ENCODE peak calls at places on chromosomes 5 and 9, in eight cellular contexts. One of them, this sample, is unnamed.
A peak's percentile ranks its signal among the peaks of the same experiment; 100 is the strongest.

GRCh38 chr5:125470503-125470902 is 724.1 kb upstream of the ZNF608 start:
- DNase-seq in OCI-LY7: no peak
- DNase-seq in retinal pigment epithelial cell: no peak
- DNase-seq in body of pancreas: no peak
- DNase-seq in GM12865: no peak
- DNase-seq in osteoblast: no peak
- DNase-seq in fibroblast of pulmonary artery: no peak
- DNase-seq in colonic mucosa: no peak
- DNase-seq in this sample: no peak

GRCh38 chr9:5459289-5459829 is 9.0 kb downstream of the CD274 start:
- DNase-seq in fibroblast of pulmonary artery: peak; percentile 44
- DNase-seq in osteoblast: no peak
- DNase-seq in OCI-LY7: no peak
- DNase-seq in body of pancreas: no peak
- DNase-seq in colonic mucosa: no peak
- DNase-seq in retinal pigment epithelial cell: no peak
- DNase-seq in GM12865: peak; percentile 82
- DNase-seq in this sample: no peak

GRCh38 chr9:124008307-124008854 is 3.2 kb upstream of the LHX2 start:
- DNase-seq in colonic mucosa: no peak
- DNase-seq in fibroblast of pulmonary artery: no peak
- DNase-seq in body of pancreas: no peak
- DNase-seq in GM12865: no peak
- DNase-seq in osteoblast: peak; percentile 62
- DNase-seq in OCI-LY7: no peak
- DNase-seq in retinal pigment epithelial cell: no peak
- DNase-seq in this sample: peak; percentile 36

GRCh38 chr5:69083412-69083811 is 10.4 kb upstream of the SLC30A5 start:
- DNase-seq in body of pancreas: peak; percentile 66
- DNase-seq in retinal pigment epithelial cell: no peak
- DNase-seq in GM12865: no peak
- DNase-seq in OCI-LY7: no peak
- DNase-seq in osteoblast: no peak
- DNase-seq in colonic mucosa: peak; percentile 73
- DNase-seq in fibroblast of pulmonary artery: peak; percentile 21
- DNase-seq in this sample: no peak

GRCh38 chr5:146388418-146388817 is 49.8 kb downstream of the POU4F3 start:
- DNase-seq in colonic mucosa: no peak
- DNase-seq in retinal pigment epithelial cell: peak; percentile 46
- DNase-seq in osteoblast: no peak
- DNase-seq in body of pancreas: no peak
- DNase-seq in OCI-LY7: no peak
- DNase-seq in fibroblast of pulmonary artery: peak; percentile 20
- DNase-seq in GM12865: no peak
- DNase-seq in this sample: no peak

GRCh38 chr9:133897675-133898074 is 94.4 kb downstream of the VAV2 start:
- DNase-seq in colonic mucosa: no peak
- DNase-seq in GM12865: no peak
- DNase-seq in retinal pigment epithelial cell: no peak
- DNase-seq in OCI-LY7: no peak
- DNase-seq in fibroblast of pulmonary artery: no peak
- DNase-seq in body of pancreas: no peak
- DNase-seq in osteoblast: no peak
- DNase-seq in this sample: no peak

GRCh38 chr5:72015103-72015548 is 92.1 kb upstream of the MAP1B start:
- DNase-seq in OCI-LY7: no peak
- DNase-seq in fibroblast of pulmonary artery: peak; percentile 99
- DNase-seq in GM12865: peak; percentile 29
- DNase-seq in body of pancreas: peak; percentile 48
- DNase-seq in osteoblast: peak; percentile 85
- DNase-seq in colonic mucosa: peak; percentile 20
- DNase-seq in retinal pigment epithelial cell: no peak
- DNase-seq in this sample: no peak

GRCh38 chr9:97575673-97576048 is 57.5 kb downstream of the TSTD2 start:
- DNase-seq in retinal pigment epithelial cell: no peak
- DNase-seq in GM12865: no peak
- DNase-seq in osteoblast: no peak
- DNase-seq in OCI-LY7: no peak
- DNase-seq in colonic mucosa: no peak
- DNase-seq in fibroblast of pulmonary artery: no peak
- DNase-seq in body of pancreas: no peak
- DNase-seq in this sample: no peak

GRCh38 chr5:167513383-167513782 is 778.1 kb upstream of the WWC1 start:
- DNase-seq in GM12865: no peak
- DNase-seq in body of pancreas: no peak
- DNase-seq in retinal pigment epithelial cell: no peak
- DNase-seq in osteoblast: no peak
- DNase-seq in colonic mucosa: no peak
- DNase-seq in fibroblast of pulmonary artery: no peak
- DNase-seq in OCI-LY7: no peak
- DNase-seq in this sample: no peak

GRCh38 chr9:131487621-131488031 is 15.1 kb upstream of the POMT1 start:
- DNase-seq in fibroblast of pulmonary artery: no peak
- DNase-seq in osteoblast: peak; percentile 79
- DNase-seq in OCI-LY7: no peak
- DNase-seq in colonic mucosa: no peak
- DNase-seq in retinal pigment epithelial cell: no peak
- DNase-seq in body of pancreas: no peak
- DNase-seq in GM12865: no peak
- DNase-seq in this sample: no peak

GRCh38 chr5:158431369-158432029 is 572.6 kb upstream of the CLINT1 start:
- DNase-seq in fibroblast of pulmonary artery: peak; percentile 34
- DNase-seq in colonic mucosa: peak; percentile 21
- DNase-seq in osteoblast: no peak
- DNase-seq in OCI-LY7: peak; percentile 76
- DNase-seq in GM12865: peak; percentile 44
- DNase-seq in body of pancreas: no peak
- DNase-seq in retinal pigment epithelial cell: no peak
- DNase-seq in this sample: no peak

GRCh38 chr9:133182151-133182550 is 18.4 kb upstream of the GBGT1 start:
- DNase-seq in colonic mucosa: no peak
- DNase-seq in osteoblast: peak; percentile 67
- DNase-seq in GM12865: no peak
- DNase-seq in OCI-LY7: no peak
- DNase-seq in body of pancreas: no peak
- DNase-seq in retinal pigment epithelial cell: no peak
- DNase-seq in fibroblast of pulmonary artery: no peak
- DNase-seq in this sample: no peak

GRCh38 chr9:113886471-113886870 is 10.4 kb downstream of the ZNF618 start:
- DNase-seq in colonic mucosa: no peak
- DNase-seq in retinal pigment epithelial cell: no peak
- DNase-seq in GM12865: no peak
- DNase-seq in fibroblast of pulmonary artery: no peak
- DNase-seq in OCI-LY7: no peak
- DNase-seq in osteoblast: no peak
- DNase-seq in body of pancreas: no peak
- DNase-seq in this sample: no peak

GRCh38 chr9:127311239-127311741 is 46.7 kb downstream of the GARNL3 start:
- DNase-seq in OCI-LY7: peak; percentile 11
- DNase-seq in body of pancreas: peak; percentile 77
- DNase-seq in osteoblast: no peak
- DNase-seq in fibroblast of pulmonary artery: peak; percentile 64
- DNase-seq in GM12865: peak; percentile 36
- DNase-seq in retinal pigment epithelial cell: peak; percentile 85
- DNase-seq in colonic mucosa: peak; percentile 64
- DNase-seq in this sample: peak; percentile 17

GRCh38 chr9:124306098-124306735 is 48.5 kb downstream of the NEK6 start:
- DNase-seq in GM12865: no peak
- DNase-seq in colonic mucosa: no peak
- DNase-seq in fibroblast of pulmonary artery: peak; percentile 88
- DNase-seq in osteoblast: peak; percentile 98
- DNase-seq in body of pancreas: no peak
- DNase-seq in retinal pigment epithelial cell: peak; percentile 88
- DNase-seq in OCI-LY7: no peak
- DNase-seq in this sample: no peak

GRCh38 chr9:13267743-13268142 is 11.7 kb downstream of the MPDZ start:
- DNase-seq in osteoblast: peak; percentile 45
- DNase-seq in retinal pigment epithelial cell: no peak
- DNase-seq in OCI-LY7: no peak
- DNase-seq in GM12865: no peak
- DNase-seq in colonic mucosa: no peak
- DNase-seq in fibroblast of pulmonary artery: peak; percentile 96
- DNase-seq in body of pancreas: no peak
- DNase-seq in this sample: no peak

GRCh38 chr5:69493235-69493925 is 790 bp downstream of the OCLN start:
- DNase-seq in OCI-LY7: no peak
- DNase-seq in body of pancreas: peak; percentile 60
- DNase-seq in colonic mucosa: peak; percentile 71
- DNase-seq in fibroblast of pulmonary artery: no peak
- DNase-seq in osteoblast: peak; percentile 91
- DNase-seq in retinal pigment epithelial cell: no peak
- DNase-seq in GM12865: peak; percentile 81
- DNase-seq in this sample: peak; percentile 38

DNA sequence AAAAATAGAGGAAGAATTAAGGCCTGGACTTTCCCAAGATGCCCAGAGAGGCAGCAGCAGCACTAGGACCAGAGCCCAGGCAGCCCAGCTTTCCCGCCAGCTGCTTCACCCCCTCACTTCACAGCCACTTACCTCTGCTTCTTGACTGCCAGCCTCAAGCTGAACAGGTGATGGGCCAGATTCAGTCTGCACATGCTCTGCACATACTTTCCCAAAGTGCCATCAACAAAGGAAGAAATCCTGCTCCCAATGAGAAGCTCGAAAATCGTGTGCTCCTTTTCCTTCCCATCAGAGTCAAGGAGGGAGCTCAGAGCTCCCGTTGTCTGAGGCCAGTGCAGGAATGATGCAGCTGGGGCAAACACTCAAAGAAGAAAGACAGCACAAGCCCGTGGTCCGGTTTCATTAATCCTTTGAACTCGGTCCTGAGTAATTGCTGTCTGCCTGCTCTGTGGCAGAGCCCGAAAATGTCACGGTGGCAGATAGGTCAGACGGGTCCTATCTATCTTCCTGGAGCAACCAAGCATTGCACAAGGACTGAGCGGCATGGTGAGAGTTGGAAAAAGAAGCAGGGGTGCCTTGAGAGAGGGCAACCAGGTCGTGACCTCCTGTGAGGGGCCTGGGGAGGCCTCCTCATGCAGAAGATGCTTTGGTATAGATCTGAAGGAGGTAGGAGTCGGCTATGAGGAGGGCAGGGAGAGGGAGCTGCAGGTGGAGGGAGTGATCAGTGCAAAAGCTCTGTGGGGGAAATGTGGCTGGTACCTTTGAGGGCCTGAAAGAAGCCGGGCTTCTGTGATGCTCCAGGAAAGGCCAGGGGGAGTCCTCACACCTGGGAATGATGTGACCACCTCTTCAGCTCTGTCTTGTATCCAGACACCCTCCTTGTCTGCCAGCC is 3.8 kb upstream of the SLC25A48 start:
- DNase-seq in retinal pigment epithelial cell: no peak
- DNase-seq in colonic mucosa: no peak
- DNase-seq in GM12865: no peak
- DNase-seq in body of pancreas: no peak
- DNase-seq in osteoblast: peak; percentile 18
- DNase-seq in OCI-LY7: no peak
- DNase-seq in fibroblast of pulmonary artery: no peak
- DNase-seq in this sample: no peak
- TF ChIP-seq CTCF in retinal pigment epithelial cell: no peak
- TF ChIP-seq CTCF in colonic mucosa: no peak
- TF ChIP-seq CTCF in GM12865: no peak
- TF ChIP-seq CTCF in body of pancreas: no peak
- TF ChIP-seq CTCF in osteoblast: peak; percentile 2
- TF ChIP-seq CTCF in OCI-LY7: peak; percentile 41
- TF ChIP-seq CTCF in fibroblast of pulmonary artery: no peak
- TF ChIP-seq CTCF in this sample: peak; percentile 28

DNA sequence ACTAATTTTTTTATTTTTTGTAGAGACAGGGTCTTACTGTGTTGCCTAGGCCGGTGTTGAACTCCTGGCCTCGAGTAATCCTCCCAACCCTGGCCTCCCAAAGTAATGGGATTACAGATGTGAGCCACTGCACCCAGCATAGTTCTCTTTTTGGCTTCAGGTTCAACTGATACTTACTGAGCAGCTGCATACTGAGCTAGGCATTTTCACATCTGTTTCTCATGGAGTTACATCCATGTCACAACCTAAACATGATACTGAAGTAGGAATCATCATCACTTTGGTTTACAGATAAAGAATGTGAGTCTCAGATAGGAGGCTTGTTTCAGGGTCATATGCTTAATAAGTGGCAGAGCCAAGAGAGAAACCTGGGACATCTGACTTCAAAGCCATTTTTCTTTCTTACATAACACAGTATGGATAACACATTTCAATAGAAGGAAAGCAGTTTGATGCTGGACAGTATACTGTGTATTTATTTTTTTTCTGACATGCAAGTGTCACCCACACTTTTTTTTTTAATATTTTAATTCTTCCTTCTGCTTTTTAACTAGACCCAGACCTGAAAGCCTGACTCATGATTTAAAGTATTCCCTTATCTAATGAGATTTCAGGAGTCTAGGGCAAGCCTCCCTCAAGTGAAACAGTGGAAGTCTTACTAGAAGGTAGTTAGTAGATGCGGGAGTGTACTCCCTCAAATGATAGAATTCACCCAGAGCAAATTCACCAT is 90.8 kb downstream of the HACD4 start:
- DNase-seq in retinal pigment epithelial cell: no peak
- DNase-seq in fibroblast of pulmonary artery: no peak
- DNase-seq in body of pancreas: no peak
- DNase-seq in colonic mucosa: no peak
- DNase-seq in OCI-LY7: no peak
- DNase-seq in osteoblast: peak; percentile 8
- DNase-seq in GM12865: no peak
- DNase-seq in this sample: no peak
- TF ChIP-seq CTCF in retinal pigment epithelial cell: no peak
- TF ChIP-seq CTCF in fibroblast of pulmonary artery: no peak
- TF ChIP-seq CTCF in body of pancreas: no peak
- TF ChIP-seq CTCF in colonic mucosa: no peak
- TF ChIP-seq CTCF in OCI-LY7: no peak
- TF ChIP-seq CTCF in osteoblast: no peak
- TF ChIP-seq CTCF in GM12865: no peak
- TF ChIP-seq CTCF in this sample: no peak

DNA sequence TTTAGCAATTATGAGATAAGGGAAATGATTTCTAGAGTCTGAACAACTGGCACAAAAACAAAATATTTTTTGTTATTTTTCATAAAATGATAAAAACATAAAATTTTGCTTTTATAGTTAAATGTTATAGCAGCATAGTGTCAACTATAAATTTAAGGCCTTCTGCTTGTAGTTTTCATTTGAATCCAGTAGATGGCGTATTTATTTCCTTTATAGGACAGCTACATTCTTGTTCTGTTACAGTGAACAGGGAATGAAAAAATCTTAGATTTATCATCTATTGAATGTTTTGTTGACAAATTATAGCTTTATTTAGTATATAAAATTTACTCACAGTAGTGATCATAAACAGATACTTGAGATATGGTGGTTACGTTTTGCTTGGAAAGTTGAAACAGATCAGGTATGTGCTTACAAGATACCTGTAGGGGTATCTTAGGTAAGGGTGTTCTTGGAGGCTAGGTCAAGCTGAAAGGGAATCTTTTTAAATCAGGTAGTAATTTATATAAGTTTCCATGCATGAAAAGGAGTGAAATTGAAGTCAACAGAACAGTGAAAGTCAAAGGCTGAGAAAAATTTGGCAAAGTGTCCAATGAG is 239.3 kb upstream of the GRIN3A start:
- DNase-seq in osteoblast: no peak
- DNase-seq in fibroblast of pulmonary artery: peak; percentile 41
- DNase-seq in retinal pigment epithelial cell: no peak
- DNase-seq in GM12865: peak; percentile 15
- DNase-seq in body of pancreas: no peak
- DNase-seq in colonic mucosa: no peak
- DNase-seq in OCI-LY7: peak; percentile 28
- DNase-seq in this sample: no peak
- TF ChIP-seq CTCF in osteoblast: peak; percentile 57
- TF ChIP-seq CTCF in fibroblast of pulmonary artery: peak; percentile 58
- TF ChIP-seq CTCF in retinal pigment epithelial cell: peak; percentile 57
- TF ChIP-seq CTCF in GM12865: peak; percentile 39
- TF ChIP-seq CTCF in body of pancreas: peak; percentile 50
- TF ChIP-seq CTCF in colonic mucosa: peak; percentile 59
- TF ChIP-seq CTCF in OCI-LY7: peak; percentile 85
- TF ChIP-seq CTCF in this sample: peak; percentile 71

GRCh38 chr5:34452170-34452828 is 203.8 kb upstream of the RAI14 start:
- DNase-seq in colonic mucosa: no peak
- DNase-seq in osteoblast: no peak
- DNase-seq in retinal pigment epithelial cell: no peak
- DNase-seq in GM12865: peak; percentile 21
- DNase-seq in body of pancreas: no peak
- DNase-seq in OCI-LY7: no peak
- DNase-seq in fibroblast of pulmonary artery: peak; percentile 37
- DNase-seq in this sample: no peak
- TF ChIP-seq CTCF in colonic mucosa: no peak
- TF ChIP-seq CTCF in osteoblast: peak; percentile 71
- TF ChIP-seq CTCF in retinal pigment epithelial cell: peak; percentile 48
- TF ChIP-seq CTCF in GM12865: peak; percentile 47
- TF ChIP-seq CTCF in body of pancreas: peak; percentile 45
- TF ChIP-seq CTCF in OCI-LY7: peak; percentile 14
- TF ChIP-seq CTCF in fibroblast of pulmonary artery: peak; percentile 35
- TF ChIP-seq CTCF in this sample: peak; percentile 19

This sample was measured in endothelial cell.